ENCODE peak calls at places on chromosome 4, in four cellular contexts. A, P, V and U are unnamed samples.

GRCh38 chr4:48578132-48578964 is 88.3 kb downstream of the ZAR1 start:
- DNase-seq in V (no peak), A (no peak), P (peak; percentile 73), U (peak; percentile 87)

GRCh38 chr4:109065006-109065405 is 237.5 kb downstream of the COL25A1 start:
- DNase-seq in A (peak; percentile 56), V (no peak), P (no peak), U (no peak)

GRCh38 chr4:179225594-179225993 is 1783.4 kb upstream of the AGA start:
- DNase-seq in V (no peak), A (no peak), P (no peak), U (no peak)

GRCh38 chr4:176270669-176271068 is 1.6 kb upstream of the ASB5 start:
- DNase-seq in V (no peak), A (peak; percentile 94), P (peak; percentile 78), U (peak; percentile 94)

GRCh38 chr4:13289391-13289790 is 194.7 kb downstream of the RAB28 start:
- DNase-seq in P (no peak), A (peak; percentile 51), V (no peak), U (peak; percentile 55)

GRCh38 chr4:128766781-128767180 is 42.7 kb upstream of the JADE1 start:
- DNase-seq in V (no peak), P (no peak), A (no peak), U (no peak)

GRCh38 chr4:33551244-33551643 is 2693.1 kb downstream of the ARAP2 start:
- DNase-seq in P (no peak), V (no peak), A (no peak), U (no peak)

GRCh38 chr4:156945532-156945931 is 26.1 kb downstream of the PDGFC start:
- DNase-seq in P (no peak), V (no peak), A (no peak), U (no peak)

GRCh38 chr4:8697826-8698225 is 105.3 kb downstream of the CPZ start:
- DNase-seq in V (peak; percentile 50), P (peak; percentile 32), A (peak; percentile 76), U (no peak)

DNA sequence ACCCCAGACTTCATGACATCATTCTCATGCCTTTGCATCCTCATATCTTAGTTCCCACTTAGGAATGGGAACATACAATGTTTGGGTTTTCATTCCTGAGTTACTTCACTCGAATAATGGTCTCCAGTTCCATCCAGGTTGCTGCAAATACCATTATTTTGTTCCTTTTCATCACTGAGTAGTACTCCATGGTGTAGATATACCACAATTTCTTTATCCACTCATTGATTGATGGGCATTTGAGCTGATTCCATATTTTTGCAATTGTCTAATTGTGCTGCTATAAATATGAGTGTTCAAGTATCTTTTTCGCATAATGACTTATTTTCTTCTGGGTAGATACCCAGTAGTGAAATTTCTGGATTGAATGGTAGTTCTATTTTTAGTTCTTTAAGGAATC is 1026.8 kb downstream of the STPG2 start:
- DNase-seq in P (no peak), A (no peak), V (no peak), U (no peak)
- TF ChIP-seq CTCF in P (no peak), A (no peak), V (no peak), U (no peak)

GRCh38 chr4:143358923-143359694 is 22.4 kb downstream of the GAB1 start:
- DNase-seq in P (no peak), A (no peak), V (no peak), U (peak; percentile 72)
- H3K4me3 ChIP-seq in P (no peak overlapping the region), A (no peak overlapping the region), V (no peak overlapping the region), U (peak overlapping the region; percentile 35)

GRCh38 chr4:20538922-20539321 is 161.3 kb upstream of the PACRGL start:
- DNase-seq in V (no peak), P (no peak), A (no peak), U (no peak)

GRCh38 chr4:20543131-20543530 is 157.1 kb upstream of the PACRGL start:
- DNase-seq in A (no peak), V (no peak), P (no peak), U (peak; percentile 27)

GRCh38 chr4:20544645-20545044 is 155.6 kb upstream of the PACRGL start:
- DNase-seq in A (no peak), V (no peak), P (no peak), U (peak; percentile 76)
- TF ChIP-seq CTCF in A (peak; percentile 61), V (peak; percentile 42), P (peak; percentile 61), U (peak; percentile 59)

GRCh38 chr4:26130173-26130572 is 190.6 kb upstream of the RBPJ start:
- DNase-seq in V (no peak), P (no peak), A (no peak), U (no peak)
- H3K4me3 ChIP-seq in V (no peak overlapping the region), P (no peak overlapping the region), A (no peak overlapping the region), U (no peak overlapping the region)

DNA sequence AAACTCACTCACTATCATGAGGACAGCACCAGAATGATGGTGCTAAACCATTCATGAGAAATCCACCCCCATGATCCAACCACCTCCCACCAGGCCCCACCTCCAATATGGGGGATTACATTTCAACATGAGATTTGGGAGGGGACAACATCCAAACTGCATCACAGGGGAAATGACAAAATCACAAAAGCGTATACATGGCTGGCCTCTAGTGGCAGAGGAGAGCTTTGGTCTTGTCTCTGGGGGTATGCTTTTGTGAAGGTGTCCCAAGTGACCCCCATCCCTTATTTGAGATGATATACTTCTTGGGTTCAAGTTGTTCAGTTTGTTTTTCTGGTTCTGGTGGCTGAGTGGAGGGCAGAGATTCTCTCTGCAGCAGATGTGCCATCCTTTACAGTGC is 8.5 kb upstream of the SETD7 start:
- DNase-seq in P (no peak), V (no peak), A (no peak), U (no peak)
- TF ChIP-seq CTCF in P (no peak), V (no peak), A (no peak), U (no peak)

GRCh38 chr4:15451181-15451865 is 18.4 kb upstream of the CC2D2A start:
- DNase-seq in P (no peak), A (peak; percentile 54), V (no peak), U (peak; percentile 57)
- H3K4me3 ChIP-seq in P (no peak overlapping the region), A (peak overlapping the region; percentile 17), V (no peak overlapping the region), U (no peak overlapping the region)

GRCh38 chr4:35541146-35541887 is 703.0 kb downstream of the ARAP2 start:
- DNase-seq in A (no peak), V (no peak), P (no peak), U (no peak)

GRCh38 chr4:35539404-35540055 is 704.8 kb downstream of the ARAP2 start:
- DNase-seq in A (no peak), P (no peak), V (no peak), U (no peak)

GRCh38 chr4:35538807-35539206 is 705.5 kb downstream of the ARAP2 start:
- DNase-seq in V (no peak), P (no peak), A (no peak), U (no peak)

DNA sequence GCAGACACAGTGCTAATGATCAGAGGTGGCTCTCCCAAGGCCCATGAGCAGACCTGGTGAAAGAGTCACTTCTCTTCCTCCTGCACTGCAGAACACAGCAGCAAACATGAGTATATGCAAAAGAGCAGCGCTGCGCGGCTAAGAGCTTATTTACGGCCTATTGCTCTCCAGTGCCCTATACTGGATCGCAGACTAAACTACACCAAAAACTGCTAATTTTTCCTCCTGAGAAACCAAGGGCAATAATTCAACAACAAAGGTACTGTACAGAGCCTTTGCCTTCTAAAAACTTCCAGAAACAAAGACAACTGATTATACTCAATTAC is 702.5 kb downstream of the ARAP2 start:
- DNase-seq in A (no peak), P (no peak), V (no peak), U (no peak)
- TF ChIP-seq CTCF in A (no peak), P (no peak), V (no peak), U (no peak)

DNA sequence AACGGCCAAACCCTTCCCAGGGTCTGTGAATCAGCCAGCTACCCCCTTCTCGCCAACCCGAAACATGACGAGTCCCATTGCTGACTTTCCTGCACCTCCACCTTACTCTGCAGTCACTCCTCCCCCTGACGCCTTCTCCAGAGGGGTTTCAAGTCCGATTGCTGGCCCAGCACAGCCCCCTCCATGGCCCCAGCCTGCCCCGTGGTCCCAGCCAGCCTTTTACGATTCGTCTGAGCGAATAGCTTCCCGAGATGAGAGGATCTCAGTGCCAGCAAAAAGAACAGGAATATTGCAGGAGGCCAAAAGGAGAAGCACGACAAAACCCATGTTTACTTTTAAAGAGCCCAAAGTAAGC is 105.1 kb upstream of the MYOZ2 start:
- DNase-seq in V (no peak), A (no peak), P (no peak), U (no peak)
- H3K4me3 ChIP-seq in V (peak overlapping the region; percentile 55), A (no peak overlapping the region), P (peak overlapping the region; percentile 39), U (no peak overlapping the region)